ENCODE peak calls at places on chromosomes 16 and 17, in six cellular contexts. O, Q, Y, L, N and V are unnamed samples.

GRCh38 chr16:12392585-12393089 is 411.1 kb downstream of the CPPED1 start:
- DNase-seq in O (no peak), Y (no peak), L (no peak), Q (no peak), N (no peak), V (no peak)

GRCh38 chr16:75192606-75193264 is 14.2 kb downstream of the CTRB2 start:
- DNase-seq in Q (no peak), L (no peak), Y (peak; percentile 25), N (no peak), O (no peak), V (no peak)

GRCh38 chr17:44987194-44987882 is 19.2 kb upstream of the C1QL1 start:
- DNase-seq in Q (no peak), N (no peak), O (no peak), Y (no peak), L (no peak), V (no peak)

GRCh38 chr16:31474173-31474714 is 2.3 kb downstream of the TGFB1I1 start:
- DNase-seq in Y (no peak), L (no peak), O (peak; percentile 68), N (no peak), Q (no peak), V (no peak)

GRCh38 chr16:15403392-15403995 is 7.9 kb downstream of the MPV17L start:
- DNase-seq in Q (no peak), N (no peak), O (no peak), Y (no peak), L (no peak), V (peak; percentile 50)

GRCh38 chr16:57814896-57815295 is 12.6 kb upstream of the KIFC3 start:
- DNase-seq in N (no peak), L (no peak), O (no peak), Y (no peak), Q (no peak), V (no peak)

GRCh38 chr16:24568392-24568791 is 29.0 kb downstream of the RBBP6 start:
- DNase-seq in Y (no peak), Q (no peak), N (no peak), O (no peak), L (no peak), V (no peak)

GRCh38 chr17:30031214-30031869 is 85.3 kb upstream of the NSRP1 start:
- DNase-seq in Y (no peak), Q (no peak), N (peak; percentile 33), L (no peak), O (no peak), V (no peak)

GRCh38 chr17:17890773-17891759 is 54.3 kb upstream of the SREBF1 start:
- DNase-seq in L (no peak), N (no peak), O (peak; percentile 72), Y (peak; percentile 70), Q (peak; percentile 53), V (no peak)

GRCh38 chr17:21106316-21106715 is 20.4 kb upstream of the DHRS7B start:
- DNase-seq in O (no peak), Q (no peak), N (no peak), L (no peak), Y (no peak), V (no peak)

GRCh38 chr16:78235168-78235800 is 135.8 kb downstream of the WWOX start:
- DNase-seq in O (peak; percentile 76), L (peak; percentile 62), N (peak; percentile 7), Q (peak; percentile 6), Y (peak; percentile 65), V (peak; percentile 70)

GRCh38 chr16:81560979-81561657 is 116.5 kb downstream of the CMIP start:
- DNase-seq in Q (no peak), Y (no peak), L (no peak), N (no peak), O (no peak), V (no peak)

GRCh38 chr16:81564368-81565060 is 119.9 kb downstream of the CMIP start:
- DNase-seq in L (no peak), N (no peak), O (no peak), Y (no peak), Q (no peak), V (no peak)

GRCh38 chr16:81562926-81563325 is 118.3 kb downstream of the CMIP start:
- DNase-seq in L (no peak), N (no peak), O (no peak), Q (no peak), Y (no peak), V (no peak)

GRCh38 chr16:81565633-81566032 is 121.0 kb downstream of the CMIP start:
- DNase-seq in Q (no peak), O (no peak), L (no peak), Y (no peak), N (no peak), V (no peak)

GRCh38 chr16:81562174-81562849 is 117.7 kb downstream of the CMIP start:
- DNase-seq in O (no peak), L (no peak), N (no peak), Q (no peak), Y (no peak), V (no peak)
- TF ChIP-seq ZNF274 in O (no peak), L (no peak), N (no peak), Q (no peak), Y (no peak), V (no peak)

DNA sequence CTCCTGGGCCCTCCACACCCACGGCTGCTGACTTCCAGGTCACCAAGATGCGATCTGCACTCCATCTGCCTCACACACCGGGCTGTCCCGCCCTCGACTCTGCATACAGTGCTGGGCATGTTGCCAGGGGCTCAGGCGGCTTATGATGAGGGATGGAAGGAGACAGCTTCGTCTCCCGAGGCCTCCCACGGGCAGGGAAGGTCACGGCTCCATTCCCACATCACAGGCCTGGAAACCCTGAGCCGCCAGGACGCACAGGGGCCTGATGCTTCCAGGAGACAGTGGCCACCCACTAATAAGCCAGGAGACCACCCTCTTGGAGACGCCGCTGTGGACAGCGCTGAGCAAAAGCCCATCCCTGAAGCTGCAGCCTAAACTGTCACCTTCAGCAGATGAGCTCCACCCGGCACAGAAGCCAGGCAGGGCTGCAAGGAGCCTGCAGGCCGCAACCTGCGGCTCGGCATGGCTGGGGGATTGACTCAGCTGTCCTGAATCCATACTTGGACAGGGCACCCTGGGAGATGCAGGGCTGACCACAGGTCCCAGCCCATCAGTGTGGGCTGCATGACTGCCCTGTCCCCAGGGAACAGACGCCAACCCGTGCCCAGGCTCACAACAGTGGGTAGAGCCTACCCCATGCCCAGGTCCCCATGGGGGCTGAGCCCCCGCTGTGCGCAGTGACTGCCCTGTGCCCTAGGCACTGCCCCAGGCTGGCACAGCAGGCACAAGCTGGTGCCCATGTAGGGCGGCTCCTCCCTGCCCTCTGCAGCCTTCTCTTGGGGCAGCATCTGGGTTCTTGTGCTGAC is 34.4 kb downstream of the SLC7A5 start:
- DNase-seq in L (no peak), Y (no peak), N (no peak), Q (no peak), O (no peak), V (no peak)
- TF ChIP-seq YY1 in L (no peak), Y (no peak), N (no peak), Q (no peak), O (no peak), V (no peak)

GRCh38 chr17:76726231-76726765 is at the start of gene JMJD6:
- DNase-seq in N (peak; percentile 86), Y (peak; percentile 93), L (peak; percentile 87), Q (peak; percentile 97), O (peak; percentile 94), V (peak; percentile 86)
- TF ChIP-seq ZNF274 in N (no peak), Y (no peak), L (no peak), Q (no peak), O (no peak), V (no peak)

DNA sequence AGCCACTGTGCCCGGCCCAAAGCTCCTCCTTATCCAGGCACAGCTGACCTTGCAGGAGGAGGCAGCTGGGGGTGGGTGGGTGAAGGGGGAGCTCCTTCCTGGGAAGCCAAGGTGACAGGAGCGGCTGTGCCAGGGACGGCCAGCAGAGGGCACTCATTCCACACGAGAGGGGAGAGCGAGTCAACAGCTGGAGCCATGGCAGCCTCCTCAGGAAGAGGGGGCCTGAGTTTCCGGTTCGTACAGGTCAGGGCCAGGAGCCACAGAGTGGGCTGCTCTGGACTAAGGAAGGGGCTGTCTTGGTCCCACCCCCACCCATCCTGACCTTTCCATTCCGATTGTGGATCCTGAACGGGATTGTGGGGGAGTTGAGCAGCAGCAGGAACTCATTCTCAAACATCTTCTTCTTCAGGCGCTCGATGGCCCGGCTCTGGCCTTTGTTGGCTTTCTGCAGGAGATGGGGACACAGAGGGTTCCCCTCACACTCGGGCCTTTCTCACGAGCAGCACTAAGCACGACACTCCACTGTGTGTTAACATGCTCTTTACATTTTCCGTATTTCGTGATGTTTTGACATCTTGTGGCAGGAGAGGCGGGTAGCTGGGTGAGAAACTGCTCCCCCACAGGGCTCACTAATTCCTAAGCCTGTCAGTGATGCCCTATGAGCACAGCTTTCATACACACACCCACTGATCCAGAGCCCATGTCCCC is 61.6 kb downstream of the TIMM22 start:
- DNase-seq in L (no peak), N (no peak), O (peak; percentile 58), Y (peak; percentile 41), Q (peak; percentile 51), V (peak; percentile 43)
- TF ChIP-seq YY1 in L (no peak), N (no peak), O (no peak), Y (peak; percentile 36), Q (peak; percentile 34), V (no peak)